ENCODE peak calls at places on chromosomes 16 and 17, in four cellular contexts. X is upper lobe of left lung, R is uterus, Z is adrenal gland. J is an unnamed sample.

GRCh38 chr17:69320210-69320907 is 6.6 kb downstream of the ABCA5 start:
- DNase-seq in X (no peak), R (no peak), Z (no peak), J (no peak)

GRCh38 chr16:71283612-71284011 is 5.6 kb downstream of the CMTR2 start:
- DNase-seq in X (no peak), R (no peak), Z (no peak), J (no peak)

GRCh38 chr17:74851612-74852236 is 8.0 kb downstream of the GRIN2C start:
- DNase-seq in X (no peak), R (no peak), Z (no peak), J (no peak)

GRCh38 chr17:9239821-9240658 is 218.7 kb downstream of the NTN1 start:
- DNase-seq in X (peak; percentile 61), R (peak; percentile 83), Z (peak; percentile 86), J (peak; percentile 71)

GRCh38 chr17:27578718-27579085 is 52.3 kb upstream of the LGALS9 start:
- DNase-seq in X (no peak), R (no peak), Z (no peak), J (no peak)

GRCh38 chr17:7523033-7523432 is 25.8 kb upstream of the TNFSF12 start:
- DNase-seq in X (peak; percentile 42), R (no peak), Z (peak; percentile 34), J (peak; percentile 43)

GRCh38 chr16:81997738-81998137 is 13.5 kb downstream of the SDR42E1 start:
- DNase-seq in X (no peak), R (no peak), Z (peak; percentile 26), J (no peak)

GRCh38 chr17:10804546-10804945 is 647 bp upstream of the TMEM238L start:
- DNase-seq in X (no peak), R (no peak), Z (no peak), J (no peak)

DNA sequence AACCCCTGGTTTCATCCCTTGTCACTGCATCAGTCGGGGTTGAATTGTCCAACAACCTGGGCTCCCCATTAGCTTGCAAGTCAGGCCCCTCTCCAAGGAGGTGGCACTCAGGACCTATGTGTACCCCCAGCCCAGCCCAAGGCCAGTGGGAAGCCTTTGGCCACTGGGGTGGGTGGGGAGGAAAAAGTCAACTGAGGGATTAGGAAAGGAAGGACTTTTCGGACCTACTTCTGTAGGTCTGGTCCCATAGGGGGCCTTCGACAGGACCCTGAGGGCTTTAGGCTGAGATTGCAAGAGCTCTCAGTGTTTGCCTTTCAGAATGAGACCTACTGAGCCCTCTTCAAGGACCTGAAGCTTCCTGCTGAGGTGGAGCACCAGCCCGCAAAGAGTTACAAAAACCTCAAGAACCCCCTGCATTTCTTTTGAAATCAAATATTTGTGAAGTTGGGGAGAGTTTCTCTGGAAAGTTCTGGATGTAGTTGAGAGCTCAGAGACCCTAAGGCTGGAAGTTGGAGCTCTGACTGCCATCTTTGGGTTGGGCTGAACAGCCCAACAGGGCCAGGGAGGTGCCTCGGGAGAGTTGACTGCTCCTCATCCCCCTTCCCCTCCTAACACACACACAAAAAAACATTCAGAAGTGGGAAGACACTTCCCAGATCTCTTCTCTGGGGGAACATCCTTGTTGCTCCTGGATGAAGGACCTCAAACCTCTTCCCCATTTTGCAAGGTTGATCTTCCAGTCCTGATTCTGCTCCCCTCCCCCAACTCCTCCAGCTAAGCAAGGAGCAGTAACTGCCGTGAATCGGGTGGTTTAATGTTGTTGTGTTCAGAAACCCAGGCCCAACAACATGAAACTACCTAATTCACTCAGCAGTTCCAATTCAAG is 5.8 kb upstream of the HOXB9 start:
- DNase-seq in X (no peak), R (no peak), Z (no peak), J (no peak)
- H3K4me1 ChIP-seq in X (peaks cover 7% of the 10 kb centered on the region), R (no peaks in the 10 kb centered on the region), Z (no peaks in the 10 kb centered on the region), J (peaks cover 18% of the 10 kb centered on the region)

GRCh38 chr16:155031-155398 is 2.6 kb downstream of the HBZ start:
- DNase-seq in X (no peak), R (no peak), Z (no peak), J (no peak)
- H3K4me3 ChIP-seq in X (no peak overlapping the region), R (no peak overlapping the region), Z (no peak overlapping the region), J (peak overlapping the region; percentile 48)

GRCh38 chr17:38330941-38331411 is 12.8 kb downstream of the GPR179 start:
- DNase-seq in X (peak; percentile 71), R (no peak), Z (no peak), J (peak; percentile 51)

GRCh38 chr17:38332735-38333134 is 11.0 kb downstream of the GPR179 start:
- DNase-seq in X (no peak), R (no peak), Z (no peak), J (no peak)

GRCh38 chr17:38334480-38335364 is 9.0 kb downstream of the GPR179 start:
- DNase-seq in X (peak; percentile 15), R (no peak), Z (no peak), J (no peak)

GRCh38 chr17:38336838-38337237 is 6.9 kb downstream of the GPR179 start:
- DNase-seq in X (no peak), R (no peak), Z (no peak), J (no peak)

GRCh38 chr17:38333635-38334295 is 10.0 kb downstream of the GPR179 start:
- DNase-seq in X (peak; percentile 28), R (no peak), Z (peak; percentile 43), J (peak; percentile 29)
- TF ChIP-seq CTCF in X (peak; percentile 42), R (no peak), Z (peak; percentile 35), J (no peak)

DNA sequence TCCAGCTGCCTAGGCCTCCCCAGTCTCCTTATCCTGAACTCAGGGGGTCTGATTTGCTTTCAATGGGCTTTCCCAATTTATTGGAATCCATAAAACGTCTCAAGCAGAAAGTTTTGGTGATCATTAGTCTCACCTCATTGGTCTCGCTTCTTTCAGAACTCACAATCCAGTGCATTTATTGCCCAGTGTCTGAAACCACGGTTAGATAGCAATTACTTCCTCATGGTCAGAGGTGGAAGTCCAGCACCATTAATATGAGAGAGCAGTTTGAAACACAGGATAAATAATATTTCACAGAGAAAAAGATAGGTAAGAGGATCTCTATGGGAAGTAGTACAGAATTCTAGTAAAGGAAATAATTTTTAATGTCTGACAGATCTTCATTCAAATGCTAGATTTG is 128.7 kb downstream of the TOX3 start:
- DNase-seq in X (no peak), R (no peak), Z (no peak), J (no peak)
- H3K4me1 ChIP-seq in X (no peaks in the 10 kb centered on the region), R (no peaks in the 10 kb centered on the region), Z (no peaks in the 10 kb centered on the region), J (no peaks in the 10 kb centered on the region)

GRCh38 chr17:55986817-55987216 is 166.5 kb upstream of the ANKFN1 start:
- DNase-seq in X (no peak), R (no peak), Z (no peak), J (no peak)
- H3K4me3 ChIP-seq in X (no peak overlapping the region), R (no peak overlapping the region), Z (no peak overlapping the region), J (no peak overlapping the region)

DNA sequence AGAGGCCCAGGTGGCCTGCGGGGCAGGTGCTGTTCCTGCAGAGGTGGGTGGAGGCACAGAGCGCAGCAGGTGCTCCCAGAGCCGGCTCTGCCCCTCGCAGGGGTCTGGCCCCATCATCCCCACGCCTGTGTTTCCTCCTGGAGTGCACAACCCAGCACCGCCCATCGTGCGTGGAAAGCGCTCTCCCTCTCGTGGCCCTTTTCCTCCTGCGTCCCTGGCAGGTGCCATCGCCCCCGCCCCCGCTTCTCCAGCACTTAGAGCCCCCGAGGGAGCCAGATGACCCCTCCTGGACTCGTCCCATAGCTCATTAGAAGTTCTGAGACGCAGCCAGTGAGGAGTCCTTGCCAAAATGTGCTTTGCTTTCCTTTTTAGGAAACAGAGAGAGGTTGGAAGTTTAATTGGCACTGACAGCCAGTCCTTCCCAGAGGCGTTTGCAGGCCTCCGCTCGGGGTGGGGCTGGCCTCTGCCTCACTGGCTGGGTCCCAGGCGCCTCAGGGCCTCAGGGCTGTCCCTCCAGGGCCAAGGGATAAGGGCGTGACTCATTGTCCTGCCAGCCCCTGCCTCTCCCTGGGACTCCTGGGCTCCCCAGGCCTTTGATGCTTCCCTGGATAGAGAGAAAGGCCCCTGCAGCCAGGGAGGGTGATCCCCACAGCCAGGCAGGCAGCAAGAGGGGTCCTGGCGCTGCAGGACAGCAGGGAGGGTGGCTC is 32.2 kb upstream of the CHMP6 start:
- DNase-seq in X (no peak), R (peak; percentile 93), Z (peak; percentile 95), J (no peak)
- TF ChIP-seq CTCF in X (no peak), R (peak; percentile 44), Z (no peak), J (no peak)

GRCh38 chr17:2070241-2071023 is 15.5 kb downstream of the HIC1 start:
- DNase-seq in X (no peak), R (no peak), Z (no peak), J (no peak)
- H3K4me1 ChIP-seq in X (peaks cover 61% of the 10 kb centered on the region), R (peaks cover 19% of the 10 kb centered on the region), Z (peaks cover 6% of the 10 kb centered on the region), J (peaks cover under 1% of the 10 kb centered on the region)

DNA sequence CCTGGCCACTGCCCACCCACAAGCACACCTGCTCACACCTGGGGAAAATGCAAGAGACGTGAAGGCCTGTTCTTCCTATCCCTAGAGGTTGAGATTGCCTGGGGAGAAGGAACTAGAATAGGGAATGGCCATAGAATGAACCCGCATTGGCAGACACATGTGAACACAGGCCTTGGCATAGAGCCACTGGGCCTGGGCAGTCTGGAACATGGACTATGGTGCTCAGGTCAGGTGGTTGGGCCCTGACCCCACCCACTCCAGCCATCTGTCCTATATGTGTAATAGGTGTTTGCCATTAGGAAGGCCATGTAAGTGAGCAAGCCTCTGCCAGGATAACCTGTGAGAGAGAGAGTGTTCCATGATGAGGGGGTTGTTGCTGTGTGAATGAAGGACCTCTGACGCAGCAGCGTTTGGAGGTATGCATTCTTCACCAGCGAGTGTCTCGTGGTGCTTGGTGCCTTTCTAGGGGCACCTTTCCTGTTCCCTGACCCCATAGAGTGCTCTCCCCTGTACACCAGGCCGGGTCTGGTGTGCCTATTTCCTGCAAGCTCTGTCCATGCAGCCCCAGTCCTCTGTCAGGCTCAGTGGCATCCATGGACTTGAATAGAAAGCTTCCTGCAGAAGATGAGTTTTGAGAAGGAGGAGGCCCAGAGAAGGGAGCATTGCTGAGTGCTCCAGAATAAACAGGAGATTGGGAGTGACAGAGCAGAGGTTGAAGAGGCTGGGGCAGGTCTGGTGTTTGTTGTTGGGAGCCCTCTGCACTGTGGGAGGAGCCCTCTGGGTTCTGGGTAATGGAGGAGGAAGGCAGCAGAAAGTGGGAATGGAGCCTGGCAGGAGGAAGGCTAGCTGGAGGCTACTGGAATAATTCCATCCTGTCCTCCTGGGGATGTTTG is 15.6 kb downstream of the CTRL start:
- DNase-seq in X (no peak), R (no peak), Z (no peak), J (peak; percentile 81)
- H3K4me3 ChIP-seq in X (no peak overlapping the region), R (no peak overlapping the region), Z (no peak overlapping the region), J (no peak overlapping the region)

GRCh38 chr16:10314811-10315210 is 71.0 kb upstream of the ATF7IP2 start:
- DNase-seq in X (no peak), R (no peak), Z (no peak), J (no peak)
- TF ChIP-seq CTCF in X (no peak), R (no peak), Z (peak; percentile 23), J (no peak)

GRCh38 chr17:59626756-59627155 is 7.1 kb downstream of the CLTC start:
- DNase-seq in X (no peak), R (no peak), Z (no peak), J (no peak)

GRCh38 chr17:59631221-59631720 is 11.6 kb downstream of the CLTC start:
- DNase-seq in X (no peak), R (no peak), Z (no peak), J (no peak)

GRCh38 chr17:59623151-59623550 is 3.5 kb downstream of the CLTC start:
- DNase-seq in X (no peak), R (no peak), Z (no peak), J (no peak)

GRCh38 chr17:59627770-59628171 is 8.1 kb downstream of the CLTC start:
- DNase-seq in X (no peak), R (no peak), Z (no peak), J (no peak)

GRCh38 chr17:59627269-59627668 is 7.6 kb downstream of the CLTC start:
- DNase-seq in X (no peak), R (no peak), Z (no peak), J (no peak)
- H3K4me1 ChIP-seq in X (peaks cover 80% of the 10 kb centered on the region), R (peaks cover 3% of the 10 kb centered on the region), Z (peaks cover 51% of the 10 kb centered on the region), J (peaks cover 98% of the 10 kb centered on the region)

J was measured in stomach.